ENCODE peak calls at places on chromosome 5, in eight cellular contexts. O is gastrocnemius medialis, N is GM23338, K is psoas muscle, X is OCI-LY7, D is fibroblast of lung, Z is omental fat pad, L is progenitor cell of endocrine pancreas. A is an unnamed sample.

GRCh38 chr5:78895616-78896015 is 89.5 kb downstream of the ARSB start:
- DNase-seq in O (no peak), N (no peak), K (no peak), X (no peak), D (no peak), Z (no peak), L (no peak), A (no peak)

GRCh38 chr5:59062986-59063683 is 480.3 kb downstream of the RAB3C start:
- DNase-seq in O (no peak), N (no peak), K (no peak), X (no peak), D (peak; percentile 96), Z (no peak), L (no peak), A (no peak)

GRCh38 chr5:105898183-105898582 is 1772.6 kb downstream of the EFNA5 start:
- DNase-seq in O (no peak), N (no peak), K (no peak), X (no peak), D (no peak), Z (no peak), L (no peak), A (no peak)

GRCh38 chr5:181053760-181054122 is 13.7 kb downstream of the BTNL9 start:
- DNase-seq in O (no peak), N (peak; percentile 58), K (no peak), X (peak; percentile 73), D (no peak), Z (no peak), L (no peak), A (no peak)

GRCh38 chr5:170783498-170784247 is at the start of gene GABRP:
- DNase-seq in O (no peak), N (no peak), K (no peak), X (no peak), D (no peak), Z (no peak), L (no peak), A (no peak)

GRCh38 chr5:128121679-128122078 is 38.1 kb downstream of the SLC12A2 start:
- DNase-seq in O (no peak), N (no peak), K (no peak), X (no peak), D (no peak), Z (no peak), L (no peak), A (peak; percentile 1)

GRCh38 chr5:36666986-36667385 is 60.6 kb downstream of the SLC1A3 start:
- DNase-seq in O (no peak), N (no peak), K (no peak), X (no peak), D (no peak), Z (no peak), L (no peak), A (peak; percentile 65)

GRCh38 chr5:73418244-73418691 is 30.3 kb downstream of the FOXD1 start:
- DNase-seq in O (no peak), N (no peak), K (no peak), X (no peak), D (no peak), Z (no peak), L (no peak), A (no peak)

GRCh38 chr5:97606531-97606930 is 423.5 kb upstream of the RIOK2 start:
- DNase-seq in O (no peak), N (no peak), K (no peak), X (no peak), D (no peak), Z (no peak), L (no peak), A (no peak)

GRCh38 chr5:58491216-58491892 is at the start of gene GAPT:
- DNase-seq in O (no peak), N (no peak), K (no peak), X (peak; percentile 85), D (no peak), Z (no peak), L (no peak), A (no peak)

GRCh38 chr5:133519191-133519590 is 93.2 kb downstream of the FSTL4 start:
- DNase-seq in O (no peak), N (no peak), K (no peak), X (no peak), D (no peak), Z (no peak), L (no peak), A (no peak)

GRCh38 chr5:137098663-137099062 is 400.5 kb downstream of the SPOCK1 start:
- DNase-seq in O (no peak), N (no peak), K (no peak), X (no peak), D (no peak), Z (no peak), L (no peak), A (no peak)

GRCh38 chr5:181120761-181121160 is 10.2 kb downstream of the OR2V1 start:
- DNase-seq in O (no peak), N (no peak), K (no peak), X (no peak), D (no peak), Z (no peak), L (no peak), A (no peak)

GRCh38 chr5:24623018-24623417 is 21.8 kb downstream of the CDH10 start:
- DNase-seq in O (no peak), N (peak; percentile 17), K (no peak), X (no peak), D (no peak), Z (no peak), L (no peak), A (no peak)

GRCh38 chr5:76818844-76819831 is at the start of gene F2RL1:
- DNase-seq in O (no peak), N (peak; percentile 98), K (peak; percentile 47), X (no peak), D (peak; percentile 68), Z (peak; percentile 35), L (peak; percentile 86), A (peak; percentile 57)

GRCh38 chr5:161541-162110 is 29.7 kb upstream of the LRRC14B start:
- DNase-seq in O (no peak), N (no peak), K (peak; percentile 35), X (no peak), D (no peak), Z (no peak), L (no peak), A (no peak)

GRCh38 chr5:150609843-150610584 is 30.4 kb upstream of the SYNPO start:
- DNase-seq in O (peak; percentile 95), N (no peak), K (peak; percentile 83), X (no peak), D (no peak), Z (no peak), L (no peak), A (no peak)

GRCh38 chr5:127826011-127826410 is 122.8 kb downstream of the CCDC192 start:
- DNase-seq in O (no peak), N (no peak), K (no peak), X (no peak), D (peak; percentile 47), Z (no peak), L (no peak), A (peak; percentile 52)

GRCh38 chr5:127055880-127056653 is 17.2 kb downstream of the C5orf63 start:
- DNase-seq in O (no peak), N (no peak), K (no peak), X (no peak), D (no peak), Z (no peak), L (no peak), A (no peak)

GRCh38 chr5:164728733-164729132 is 1223.3 kb downstream of the MAT2B start:
- DNase-seq in O (no peak), N (no peak), K (no peak), X (no peak), D (no peak), Z (no peak), L (no peak), A (no peak)

GRCh38 chr5:17817946-17818345 is 183.7 kb downstream of the TAF11L14 start:
- DNase-seq in O (no peak), N (no peak), K (no peak), X (no peak), D (peak; percentile 11), Z (no peak), L (no peak), A (no peak)

GRCh38 chr5:120039111-120039510 is 409.8 kb downstream of the FAM170A start:
- DNase-seq in O (no peak), N (no peak), K (no peak), X (no peak), D (no peak), Z (no peak), L (no peak), A (no peak)

GRCh38 chr5:40037703-40038102 is 612.9 kb upstream of the DAB2 start:
- DNase-seq in O (no peak), N (no peak), K (no peak), X (no peak), D (no peak), Z (no peak), L (no peak), A (no peak)
- TF ChIP-seq CTCF in O (no peak), N (no peak), K (no peak), X (no peak), D (no peak), Z (no peak), L (no peak), A (no peak)

GRCh38 chr5:135245521-135246499 is 153.2 kb downstream of the MACROH2A1 start:
- DNase-seq in O (no peak), N (no peak), K (no peak), X (no peak), D (peak; percentile 53), Z (no peak), L (no peak), A (peak; percentile 73)
- TF ChIP-seq CTCF in O (no peak), N (no peak), K (no peak), X (no peak), D (no peak), Z (no peak), L (no peak), A (peak; percentile 26)

GRCh38 chr5:172707285-172708182 is 63.5 kb downstream of the DUSP1 start:
- DNase-seq in O (no peak), N (peak; percentile 81), K (peak; percentile 64), X (peak; percentile 57), D (peak; percentile 75), Z (no peak), L (no peak), A (peak; percentile 66)
- TF ChIP-seq CTCF in O (no peak), N (peak; percentile 76), K (peak; percentile 12), X (peak; percentile 77), D (peak; percentile 50), Z (no peak), L (peak; percentile 60), A (peak; percentile 77)

GRCh38 chr5:81242906-81243436 is 9.8 kb downstream of the CKMT2 start:
- DNase-seq in O (no peak), N (no peak), K (no peak), X (no peak), D (no peak), Z (no peak), L (no peak), A (no peak)
- TF ChIP-seq CTCF in O (no peak), N (no peak), K (no peak), X (no peak), D (no peak), Z (no peak), L (no peak), A (no peak)

A was measured in HFFc6.